ENCODE peak calls at places on chromosome 7, in six cellular contexts. M is A549, N is K562, V is sigmoid colon, W is SK-N-SH, K is stomach. D is an unnamed sample.

GRCh38 chr7:8217200-8218068 is 44.5 kb downstream of the ICA1 start:
- DNase-seq in K (no peak), N (peak), W (peak), V (no peak), M (peak), D (no peak)

GRCh38 chr7:31444196-31444595 is 69.7 kb upstream of the ITPRID1 start:
- DNase-seq in N (no peak), V (no peak), W (no peak), M (no peak), K (no peak), D (no peak)

GRCh38 chr7:39691821-39692220 is 68.4 kb downstream of the RALA start:
- DNase-seq in V (no peak), K (no peak), W (no peak), N (no peak), M (no peak), D (no peak)

GRCh38 chr7:141558544-141559183 is 7.5 kb downstream of the AGK start:
- DNase-seq in M (no peak), V (no peak), W (no peak), K (no peak), N (no peak), D (no peak)

GRCh38 chr7:29806131-29806792 is at the start of gene WIPF3:
- DNase-seq in M (peak), N (peak), V (no peak), K (peak), W (peak), D (peak)

GRCh38 chr7:94382155-94382554 is 12.5 kb upstream of the COL1A2 start:
- DNase-seq in V (no peak), K (no peak), M (no peak), W (no peak), N (no peak), D (no peak)

GRCh38 chr7:5396542-5396941 is 27.1 kb downstream of the TNRC18 start:
- DNase-seq in W (peak), V (peak), K (peak), M (peak), N (no peak), D (no peak)

GRCh38 chr7:65839846-65840245 is 33.0 kb upstream of the VKORC1L1 start:
- DNase-seq in W (no peak), V (no peak), K (no peak), N (no peak), M (no peak), D (no peak)

GRCh38 chr7:4134204-4134603 is 547.9 kb upstream of the FOXK1 start:
- DNase-seq in N (no peak), M (no peak), K (no peak), W (no peak), V (peak), D (no peak)

GRCh38 chr7:139853576-139854511 is 24.8 kb downstream of the TBXAS1 start:
- DNase-seq in M (no peak), V (peak), K (peak), W (no peak), N (peak), D (no peak)

GRCh38 chr7:135792334-135792733 is 43.7 kb upstream of the FAM180A start:
- DNase-seq in K (no peak), W (no peak), N (no peak), M (no peak), V (no peak), D (no peak)

GRCh38 chr7:26169271-26169670 is 17.3 kb downstream of the NFE2L3 start:
- DNase-seq in V (no peak), W (no peak), M (no peak), K (no peak), N (no peak), D (no peak)

GRCh38 chr7:141220263-141220662 is 146.4 kb downstream of the TMEM178B start:
- DNase-seq in K (no peak), M (peak), N (peak), V (no peak), W (peak), D (no peak)

GRCh38 chr7:130874071-130874915 is 140.3 kb upstream of the KLF14 start:
- DNase-seq in V (no peak), K (no peak), W (no peak), M (no peak), N (no peak), D (no peak)

GRCh38 chr7:96734343-96734742 is 24.7 kb upstream of the SEM1 start:
- DNase-seq in K (no peak), N (no peak), V (no peak), M (no peak), W (no peak), D (no peak)

GRCh38 chr7:8783229-8783628 is 349.8 kb downstream of the NXPH1 start:
- DNase-seq in V (no peak), N (no peak), W (no peak), M (no peak), K (no peak), D (no peak)

GRCh38 chr7:73741600-73741999 is 3.0 kb upstream of the ABHD11 start:
- DNase-seq in N (no peak), V (no peak), W (no peak), M (no peak), K (no peak), D (no peak)

GRCh38 chr7:7438851-7439250 is 96.8 kb downstream of the COL28A1 start:
- DNase-seq in W (no peak), V (no peak), K (no peak), N (no peak), M (peak), D (no peak)

GRCh38 chr7:30923009-30923773 is 11.5 kb downstream of the AQP1 start:
- DNase-seq in V (peak), N (no peak), W (peak), M (no peak), K (peak), D (peak)

GRCh38 chr7:13628231-13629001 is 361.1 kb downstream of the ETV1 start:
- DNase-seq in K (no peak), V (no peak), W (no peak), N (no peak), M (no peak), D (no peak)

GRCh38 chr7:145692237-145692950 is 424.2 kb upstream of the CNTNAP2 start:
- DNase-seq in V (no peak), M (no peak), N (no peak), W (no peak), K (no peak), D (no peak)

GRCh38 chr7:116588641-116589594 is 64.1 kb downstream of the CAV1 start:
- DNase-seq in N (peak), K (no peak), M (peak), W (peak), V (no peak), D (no peak)

GRCh38 chr7:149210551-149210950 is 15.2 kb downstream of the ZNF282 start:
- DNase-seq in N (no peak), K (no peak), W (no peak), M (no peak), V (no peak), D (no peak)

GRCh38 chr7:85041599-85042216 is 145.1 kb downstream of the SEMA3D start:
- DNase-seq in M (peak), W (peak), N (peak), V (no peak), K (peak), D (peak)

GRCh38 chr7:141668853-141669252 is 33.1 kb downstream of the DENND11 start:
- DNase-seq in V (no peak), W (no peak), N (no peak), M (no peak), K (no peak), D (no peak)

GRCh38 chr7:134702366-134703240 is 56.0 kb downstream of the BPGM start:
- DNase-seq in N (no peak), M (no peak), V (no peak), W (no peak), K (no peak), D (no peak)

GRCh38 chr7:90877201-90877600 is 281.1 kb downstream of the CDK14 start:
- DNase-seq in W (no peak), N (no peak), M (no peak), K (no peak), V (no peak), D (no peak)

GRCh38 chr7:55642266-55642665 is 70.0 kb upstream of the VOPP1 start:
- DNase-seq in W (no peak), V (no peak), N (no peak), M (no peak), K (no peak), D (no peak)

GRCh38 chr7:50711271-50712175 is 71.2 kb downstream of the GRB10 start:
- DNase-seq in K (no peak), V (peak), M (no peak), W (no peak), N (no peak), D (no peak)

GRCh38 chr7:144834516-144835165 is 1.2 kb downstream of the TPK1 start:
- DNase-seq in K (no peak), M (no peak), N (peak), V (peak), W (peak), D (no peak)

GRCh38 chr7:79434098-79434497 is 19.4 kb downstream of the MAGI2 start:
- DNase-seq in V (no peak), W (no peak), K (no peak), N (no peak), M (no peak), D (no peak)

GRCh38 chr7:40519009-40519408 is 384.2 kb downstream of the SUGCT start:
- DNase-seq in W (no peak), M (no peak), V (no peak), N (no peak), K (no peak), D (no peak)

GRCh38 chr7:52500796-52501195 is 534.6 kb upstream of the POM121L12 start:
- DNase-seq in K (no peak), M (no peak), W (no peak), V (no peak), N (no peak), D (no peak)

GRCh38 chr7:55206235-55207029 is 158.7 kb upstream of the LANCL2 start:
- DNase-seq in V (no peak), K (no peak), N (no peak), M (no peak), W (no peak), D (no peak)

GRCh38 chr7:142891490-142892082 is 6.0 kb upstream of the TRPV6 start:
- DNase-seq in W (no peak), K (no peak), M (no peak), N (no peak), V (no peak), D (no peak)
- TF ChIP-seq EP300 in W (no peak), K (no peak), M (no peak), N (no peak), V (no peak), D (no peak)

GRCh38 chr7:107045195-107045960 is 873 bp downstream of the PRKAR2B start:
- DNase-seq in K (no peak), V (no peak), W (peak), N (peak), M (no peak), D (no peak)

GRCh38 chr7:107043916-107044346 is 574 bp upstream of the PRKAR2B start:
- DNase-seq in M (peak), V (no peak), N (no peak), W (no peak), K (no peak), D (no peak)

GRCh38 chr7:107045980-107046379 is 1.5 kb downstream of the PRKAR2B start:
- DNase-seq in K (no peak), M (no peak), W (no peak), N (peak), V (no peak), D (no peak)

GRCh38 chr7:107046511-107047259 is 2.2 kb downstream of the PRKAR2B start:
- DNase-seq in W (no peak), K (no peak), N (no peak), M (no peak), V (no peak), D (no peak)

GRCh38 chr7:107044347-107045194 is at the start of gene PRKAR2B:
- DNase-seq in W (peak), N (peak), V (peak), M (peak), K (peak), D (peak)
- TF ChIP-seq EP300 in W (no peak), N (no peak), V (no peak), M (no peak), K (no peak), D (no peak)

GRCh38 chr7:101165075-101165957 is at the start of gene VGF:
- DNase-seq in N (peak), M (peak), W (peak), K (peak), V (peak), D (peak)
- TF ChIP-seq EP300 in N (no peak), M (no peak), W (peak), K (no peak), V (no peak), D (no peak)

GRCh38 chr7:44581426-44581906 is 565 bp downstream of the TMED4 start:
- DNase-seq in N (no peak), K (peak), M (no peak), W (no peak), V (peak), D (no peak)

GRCh38 chr7:44580945-44581344 is 1.1 kb downstream of the TMED4 start:
- DNase-seq in K (no peak), N (no peak), M (no peak), V (no peak), W (no peak), D (no peak)

GRCh38 chr7:44583145-44583544 is 1.1 kb upstream of the TMED4 start:
- DNase-seq in N (no peak), W (no peak), K (no peak), M (no peak), V (no peak), D (no peak)

GRCh38 chr7:44576228-44576627 is 2.5 kb upstream of the DDX56 start:
- DNase-seq in V (no peak), K (no peak), N (no peak), M (no peak), W (no peak), D (no peak)

GRCh38 chr7:44581907-44582603 is at the start of gene TMED4:
- DNase-seq in M (peak), K (peak), N (peak), V (peak), W (peak), D (peak)
- TF ChIP-seq EP300 in M (no peak), K (no peak), N (no peak), V (no peak), W (no peak), D (no peak)

GRCh38 chr7:158097511-158098124 is 490.0 kb downstream of the PTPRN2 start:
- DNase-seq in W (peak), V (peak), K (peak), N (no peak), M (no peak), D (no peak)
- TF ChIP-seq EP300 in W (no peak), V (no peak), K (no peak), N (no peak), M (no peak), D (no peak)

GRCh38 chr7:106305732-106306131 is 20.9 kb upstream of the NAMPT start:
- DNase-seq in M (no peak), K (no peak), V (no peak), W (no peak), N (no peak), D (no peak)

GRCh38 chr7:106309352-106309751 is 24.6 kb upstream of the NAMPT start:
- DNase-seq in K (no peak), N (no peak), V (no peak), W (no peak), M (no peak), D (no peak)

GRCh38 chr7:106304575-106304974 is 19.8 kb upstream of the NAMPT start:
- DNase-seq in N (no peak), M (no peak), W (no peak), V (no peak), K (no peak), D (no peak)

GRCh38 chr7:106306256-106306655 is 21.5 kb upstream of the NAMPT start:
- DNase-seq in M (no peak), V (no peak), N (no peak), W (no peak), K (no peak), D (no peak)
- TF ChIP-seq EP300 in M (no peak), V (no peak), N (no peak), W (no peak), K (no peak), D (no peak)

GRCh38 chr7:1103009-1103788 is 15.3 kb downstream of the GPER1 start:
- DNase-seq in W (no peak), K (no peak), N (no peak), M (no peak), V (no peak), D (no peak)

GRCh38 chr7:1105189-1105588 is 17.3 kb downstream of the GPER1 start:
- DNase-seq in W (no peak), N (no peak), M (no peak), V (no peak), K (no peak), D (no peak)

GRCh38 chr7:1101580-1102431 is 13.9 kb downstream of the GPER1 start:
- DNase-seq in M (no peak), W (no peak), N (no peak), V (no peak), K (peak), D (no peak)

GRCh38 chr7:1104514-1105179 is 16.7 kb downstream of the GPER1 start:
- DNase-seq in K (no peak), N (no peak), V (no peak), M (no peak), W (no peak), D (no peak)

DNA sequence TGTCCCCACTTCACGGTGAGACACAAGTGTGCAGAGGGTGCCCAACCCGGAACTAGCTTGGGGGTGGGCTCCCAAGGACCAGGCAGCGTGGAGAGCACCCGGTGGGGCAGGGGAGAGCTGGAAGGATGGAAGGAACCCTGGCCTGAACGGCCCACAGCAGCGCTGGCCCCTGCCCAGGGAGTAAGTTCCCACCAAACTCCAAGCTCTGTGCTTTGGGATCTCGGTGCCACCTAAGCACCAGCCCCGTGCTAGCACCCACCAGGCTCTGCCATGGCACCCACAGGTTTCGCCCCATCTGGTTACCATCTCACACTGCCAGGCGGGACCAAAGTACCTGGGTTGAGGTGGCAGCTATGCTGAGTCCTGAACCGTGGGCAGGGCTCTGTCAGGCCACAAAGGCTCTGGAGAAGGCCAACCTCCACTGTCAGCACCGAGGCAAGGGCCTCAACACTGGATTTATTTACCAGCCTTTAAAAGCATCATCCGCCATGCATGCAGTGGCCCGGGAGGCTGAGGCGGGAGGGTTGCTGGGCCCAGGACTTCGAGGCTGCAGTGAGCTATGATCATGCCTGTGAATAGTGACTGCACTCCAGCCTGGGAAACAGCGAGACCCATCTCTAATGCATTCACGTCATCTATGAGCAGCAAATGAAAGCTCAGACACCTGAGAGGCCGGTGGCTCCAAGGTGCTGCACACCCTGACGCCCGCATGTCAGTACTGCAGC is 16.0 kb downstream of the GPER1 start:
- DNase-seq in N (no peak), V (no peak), M (no peak), W (no peak), K (no peak), D (no peak)
- TF ChIP-seq EP300 in N (no peak), V (no peak), M (no peak), W (no peak), K (no peak), D (no peak)

GRCh38 chr7:67764312-67764711 is 767.7 kb downstream of the TYW1 start:
- DNase-seq in V (no peak), K (no peak), M (no peak), N (no peak), W (no peak), D (no peak)
- TF ChIP-seq EP300 in V (no peak), K (no peak), M (peak), N (no peak), W (no peak), D (no peak)

DNA sequence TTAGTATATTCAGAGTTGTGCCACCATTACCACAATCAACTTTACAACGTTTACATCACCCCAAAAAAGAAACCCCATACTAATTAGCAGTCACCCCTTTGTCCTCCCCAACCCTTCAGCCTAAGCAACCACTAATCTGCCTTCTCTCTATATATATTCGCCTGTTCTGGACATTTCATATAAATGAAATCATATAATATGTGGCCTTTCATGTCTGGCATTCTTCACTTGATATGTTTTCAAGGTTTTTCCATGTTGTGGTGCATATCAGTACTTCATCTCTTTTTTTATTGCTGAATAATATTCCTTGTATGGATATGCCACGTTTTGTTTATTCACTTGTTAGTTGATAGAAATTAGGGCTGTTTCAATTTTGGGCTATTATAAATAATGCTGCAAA is 70.4 kb downstream of the AASS start:
- DNase-seq in N (no peak), M (no peak), K (no peak), W (no peak), V (no peak), D (no peak)
- TF ChIP-seq EP300 in N (no peak), M (no peak), K (no peak), W (no peak), V (no peak), D (no peak)

D was measured in ovary.